ENCODE peak calls at places on chromosomes 4 and X, in seven cellular contexts. P is astrocyte of the spinal cord, K is GM23338, S is mucosa of descending colon, N is tibial artery, X is cardiac fibroblast, W is keratinocyte. T is an unnamed sample.

GRCh38 chr4:135770505-135770904 is 1568.9 kb upstream of the PABPC4L start:
- DNase-seq in P (no peak), K (no peak), S (no peak), N (no peak), X (no peak), W (no peak), T (no peak)

GRCh38 chr4:117400039-117400835 is 314.9 kb upstream of the TRAM1L1 start:
- DNase-seq in P (peak), K (no peak), S (no peak), N (no peak), X (peak), W (peak), T (no peak)

GRCh38 chrX:40864972-40865371 is 129.6 kb upstream of the MED14 start:
- DNase-seq in P (peak), K (no peak), S (no peak), N (no peak), X (peak), W (no peak), T (no peak)

GRCh38 chr4:140256941-140257340 is 103.0 kb upstream of the MAML3 start:
- DNase-seq in P (no peak), K (no peak), S (no peak), N (no peak), X (no peak), W (no peak), T (no peak)

GRCh38 chr4:8689741-8690140 is 97.2 kb downstream of the CPZ start:
- DNase-seq in P (no peak), K (no peak), S (no peak), N (peak), X (no peak), W (no peak), T (no peak)

GRCh38 chrX:2846992-2847391 is 18.3 kb downstream of the GYG2 start:
- DNase-seq in P (no peak), K (no peak), S (no peak), N (no peak), X (no peak), W (no peak), T (no peak)

GRCh38 chr4:95672811-95673210 is 124.0 kb upstream of the UNC5C start:
- DNase-seq in P (no peak), K (no peak), S (no peak), N (no peak), X (no peak), W (no peak), T (no peak)

GRCh38 chr4:56619160-56619559 is 61.9 kb downstream of the HOPX start:
- DNase-seq in P (peak), K (peak), S (no peak), N (no peak), X (peak), W (no peak), T (no peak)

GRCh38 chr4:186695392-186695791 is 28.3 kb downstream of the FAT1 start:
- DNase-seq in P (no peak), K (no peak), S (no peak), N (no peak), X (peak), W (no peak), T (no peak)

GRCh38 chr4:46648088-46648744 is 258.3 kb upstream of the GABRA2 start:
- DNase-seq in P (peak), K (peak), S (peak), N (no peak), X (peak), W (peak), T (peak)
- TF ChIP-seq CTCF in P (peak), K (peak), S (no peak), N (no peak), X (peak), W (peak), T (no peak)

GRCh38 chrX:82648062-82648461 is 860.0 kb upstream of the POU3F4 start:
- DNase-seq in P (peak), K (no peak), S (no peak), N (no peak), X (no peak), W (no peak), T (no peak)
- TF ChIP-seq CTCF in P (no peak), K (no peak), S (no peak), N (peak), X (no peak), W (no peak), T (no peak)

DNA sequence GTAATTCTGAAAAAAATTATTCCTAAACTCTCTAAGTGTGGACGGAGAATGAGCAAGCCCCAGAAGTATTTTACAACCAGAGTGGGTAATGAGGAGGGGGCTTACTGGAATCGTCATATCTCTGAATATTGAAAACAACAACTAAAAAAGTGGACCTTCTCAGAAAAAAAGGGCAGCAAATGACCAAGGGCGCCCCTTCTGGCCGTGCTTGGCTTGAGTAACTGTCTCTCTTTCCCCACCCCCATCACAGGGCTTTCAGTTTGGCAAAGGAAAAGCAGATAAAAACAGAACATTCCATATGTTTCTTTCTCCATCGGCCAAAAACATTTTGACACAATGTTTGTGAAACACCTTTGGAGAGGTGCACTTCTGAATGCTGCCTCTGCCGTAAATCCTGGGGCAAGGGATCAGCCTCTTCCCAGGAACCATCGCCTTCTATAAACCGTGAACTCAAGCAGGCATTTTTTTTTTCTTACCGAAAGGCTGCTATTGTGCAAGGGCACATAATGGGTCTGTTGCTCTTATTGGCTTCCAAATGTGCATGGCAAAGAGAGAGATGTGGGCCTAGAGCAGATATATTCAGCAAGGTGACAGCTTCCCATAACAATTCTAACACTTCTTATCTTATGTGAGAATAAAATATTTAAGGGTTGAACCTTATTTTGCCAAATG is 115.4 kb downstream of the PARM1 start:
- DNase-seq in P (no peak), K (peak), S (no peak), N (no peak), X (no peak), W (no peak), T (no peak)
- TF ChIP-seq CTCF in P (no peak), K (peak), S (no peak), N (no peak), X (peak), W (no peak), T (no peak)

GRCh38 chr4:121674696-121675095 is 22.1 kb downstream of the ANXA5 start:
- DNase-seq in P (no peak), K (no peak), S (no peak), N (no peak), X (no peak), W (no peak), T (no peak)

GRCh38 chr4:121674191-121674590 is 22.6 kb downstream of the ANXA5 start:
- DNase-seq in P (no peak), K (no peak), S (no peak), N (no peak), X (no peak), W (no peak), T (no peak)

GRCh38 chr4:121676388-121677075 is 20.2 kb downstream of the ANXA5 start:
- DNase-seq in P (no peak), K (peak), S (no peak), N (no peak), X (no peak), W (no peak), T (no peak)

GRCh38 chr4:121677524-121677923 is 19.3 kb downstream of the ANXA5 start:
- DNase-seq in P (no peak), K (no peak), S (no peak), N (no peak), X (no peak), W (no peak), T (no peak)

GRCh38 chr4:121675715-121676114 is 21.1 kb downstream of the ANXA5 start:
- DNase-seq in P (peak), K (peak), S (no peak), N (no peak), X (peak), W (no peak), T (no peak)
- TF ChIP-seq CTCF in P (peak), K (peak), S (no peak), N (no peak), X (peak), W (no peak), T (no peak)

DNA sequence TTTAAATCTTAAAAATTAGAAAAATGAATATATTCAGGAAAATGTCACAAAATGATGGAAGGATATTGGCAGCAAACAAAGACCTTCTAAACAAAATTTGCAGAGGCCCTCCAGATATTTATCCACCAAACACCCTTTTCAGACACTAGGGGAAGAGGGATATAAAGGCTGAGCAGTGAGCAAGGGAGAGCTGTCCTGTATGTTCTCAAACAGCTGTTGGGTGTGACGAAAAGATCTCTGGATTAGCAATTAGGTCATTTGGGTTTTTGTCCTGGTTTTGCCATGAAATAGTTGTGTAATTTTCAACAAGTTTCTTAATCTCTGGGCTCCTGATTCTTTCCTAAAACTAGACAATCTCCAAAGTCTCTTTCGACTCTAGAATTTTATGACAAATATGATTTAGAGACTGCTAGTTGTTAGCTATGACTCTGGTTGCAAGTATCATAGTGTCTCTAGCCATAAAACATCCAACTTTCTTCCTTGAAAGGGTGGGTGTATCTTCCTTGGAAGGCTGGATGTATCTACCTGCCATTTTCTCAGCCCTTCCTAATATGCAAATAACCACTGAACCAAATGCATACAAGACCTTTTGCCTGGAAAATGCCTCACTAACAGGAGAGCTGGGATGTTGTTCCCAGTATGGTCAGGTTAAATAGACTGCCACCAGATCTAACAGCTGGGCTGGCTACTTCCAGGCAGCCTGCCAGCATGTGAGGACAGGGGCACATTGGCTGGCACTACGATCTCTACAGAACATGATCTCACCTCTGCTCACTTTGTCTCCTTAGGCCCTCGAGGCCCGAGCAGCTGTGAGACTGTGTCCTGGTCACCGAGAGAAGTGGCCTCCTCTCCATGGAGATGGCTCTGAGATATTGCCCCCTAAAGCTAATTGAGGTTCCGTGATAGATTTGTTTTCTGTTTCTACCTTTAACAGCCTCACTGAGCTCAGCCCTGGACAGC is 225.5 kb upstream of the JADE1 start:
- DNase-seq in P (no peak), K (no peak), S (no peak), N (no peak), X (no peak), W (no peak), T (no peak)
- TF ChIP-seq CTCF in P (no peak), K (no peak), S (no peak), N (no peak), X (peak), W (no peak), T (no peak)

DNA sequence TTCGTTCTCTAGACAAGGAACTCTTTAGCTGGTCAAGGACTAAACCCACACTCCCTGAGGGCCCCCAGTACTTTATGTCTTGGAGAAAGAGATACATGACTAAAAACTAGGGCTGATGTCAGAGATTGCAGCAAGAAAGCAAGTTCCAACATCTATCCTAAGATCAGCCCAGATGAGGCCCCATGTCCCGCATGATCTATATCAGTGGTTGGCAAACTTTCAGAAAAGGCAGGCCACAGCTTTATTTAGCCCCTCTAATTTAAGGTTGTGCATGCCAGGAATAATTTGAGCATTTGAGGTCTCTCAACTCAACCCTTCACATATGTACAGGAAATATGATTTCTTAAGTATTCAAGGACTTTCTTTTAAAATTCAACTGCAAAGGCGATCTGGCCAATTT is 44.1 kb upstream of the FRMD7 start:
- DNase-seq in P (no peak), K (no peak), S (no peak), N (no peak), X (no peak), W (no peak), T (no peak)
- TF ChIP-seq CTCF in P (no peak), K (no peak), S (no peak), N (no peak), X (no peak), W (no peak), T (no peak)

GRCh38 chr4:9877123-9877522 is 95.7 kb downstream of the DRD5 start:
- DNase-seq in P (no peak), K (peak), S (no peak), N (no peak), X (no peak), W (no peak), T (no peak)
- TF ChIP-seq CTCF in P (no peak), K (peak), S (no peak), N (no peak), X (no peak), W (no peak), T (no peak)

GRCh38 chr4:138577145-138577544 is 335.0 kb upstream of the SLC7A11 start:
- DNase-seq in P (no peak), K (no peak), S (no peak), N (no peak), X (no peak), W (no peak), T (no peak)

GRCh38 chr4:138573246-138573645 is 331.1 kb upstream of the SLC7A11 start:
- DNase-seq in P (no peak), K (no peak), S (no peak), N (no peak), X (no peak), W (no peak), T (no peak)

GRCh38 chr4:138579146-138579545 is 337.0 kb upstream of the SLC7A11 start:
- DNase-seq in P (no peak), K (no peak), S (no peak), N (no peak), X (no peak), W (no peak), T (no peak)

GRCh38 chr4:138572007-138572406 is 329.9 kb upstream of the SLC7A11 start:
- DNase-seq in P (no peak), K (no peak), S (no peak), N (no peak), X (peak), W (no peak), T (no peak)

GRCh38 chr4:138576684-138577083 is 334.5 kb upstream of the SLC7A11 start:
- DNase-seq in P (peak), K (peak), S (peak), N (no peak), X (peak), W (peak), T (no peak)
- TF ChIP-seq CTCF in P (peak), K (peak), S (no peak), N (no peak), X (peak), W (peak), T (no peak)

DNA sequence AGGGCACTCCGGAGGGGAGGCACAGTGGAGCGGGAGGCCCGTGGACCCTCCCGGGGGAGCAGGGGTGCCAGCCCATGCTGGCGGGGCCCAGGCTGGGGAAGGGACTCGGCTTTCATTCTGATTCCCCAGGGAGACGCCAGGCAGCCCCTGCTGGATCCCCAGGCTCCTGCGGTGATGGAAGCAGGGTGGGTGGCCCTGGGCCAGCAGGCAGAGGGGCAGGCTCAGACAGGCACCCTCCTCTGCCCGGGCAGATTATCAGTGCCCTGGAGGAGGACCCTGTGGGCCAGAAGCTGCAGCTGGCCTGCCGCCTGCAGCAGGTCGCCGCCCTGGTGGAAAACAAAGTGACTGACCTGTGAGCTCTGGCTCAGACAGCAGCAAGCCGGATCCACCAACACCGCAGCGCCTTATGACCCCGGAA is 2.1 kb upstream of the SRPK3 start:
- DNase-seq in P (no peak), K (no peak), S (no peak), N (no peak), X (no peak), W (peak), T (no peak)
- TF ChIP-seq CTCF in P (no peak), K (peak), S (no peak), N (no peak), X (no peak), W (peak), T (no peak)

GRCh38 chr4:3339566-3339965 is 46.7 kb downstream of the RGS12 start:
- DNase-seq in P (no peak), K (no peak), S (no peak), N (no peak), X (no peak), W (no peak), T (no peak)

GRCh38 chr4:3342182-3342854 is 49.5 kb downstream of the RGS12 start:
- DNase-seq in P (peak), K (no peak), S (no peak), N (no peak), X (peak), W (no peak), T (peak)

GRCh38 chr4:3341760-3342159 is 48.9 kb downstream of the RGS12 start:
- DNase-seq in P (no peak), K (no peak), S (no peak), N (no peak), X (no peak), W (no peak), T (no peak)

GRCh38 chr4:3340038-3340702 is 47.3 kb downstream of the RGS12 start:
- DNase-seq in P (no peak), K (no peak), S (no peak), N (no peak), X (no peak), W (no peak), T (no peak)

GRCh38 chr4:3340703-3341088 is 47.9 kb downstream of the RGS12 start:
- DNase-seq in P (no peak), K (no peak), S (no peak), N (no peak), X (no peak), W (no peak), T (no peak)
- TF ChIP-seq CTCF in P (no peak), K (peak), S (no peak), N (no peak), X (no peak), W (no peak), T (no peak)